ENCODE peak calls at places on chromosome 21, in ten cellular contexts. One of them, this sample, is unnamed.
A peak's percentile ranks its signal among the peaks of the same experiment; 100 is the strongest.

GRCh38 chr21:34362136-34362444 is 1.7 kb upstream of the KCNE2 start:
- DNase-seq in pons: no peak
- DNase-seq in C1 segment of cervical spinal cord: no peak
- DNase-seq in GM12865: no peak
- DNase-seq in MCF 10A: no peak
- DNase-seq in bronchial epithelial cell: no peak
- DNase-seq in HuH-7: no peak
- DNase-seq in activated T-helper 1 cell treated with Interleukin-2 at 50 U/mL for 16 hours: no peak
- DNase-seq in naive thymus-derived CD8-positive, alpha-beta T cell: no peak
- DNase-seq in lower lobe of right lung: no peak
- DNase-seq in this sample: no peak

GRCh38 chr21:35340273-35340672 is 291.2 kb upstream of the RUNX1 start:
- DNase-seq in activated T-helper 1 cell treated with Interleukin-2 at 50 U/mL for 16 hours: no peak
- DNase-seq in naive thymus-derived CD8-positive, alpha-beta T cell: peak; percentile 10
- DNase-seq in lower lobe of right lung: no peak
- DNase-seq in HuH-7: no peak
- DNase-seq in C1 segment of cervical spinal cord: no peak
- DNase-seq in pons: no peak
- DNase-seq in bronchial epithelial cell: no peak
- DNase-seq in MCF 10A: no peak
- DNase-seq in GM12865: no peak
- DNase-seq in this sample: no peak

GRCh38 chr21:42012344-42012743 is 2.2 kb upstream of the ZBTB21 start:
- DNase-seq in bronchial epithelial cell: no peak
- DNase-seq in GM12865: no peak
- DNase-seq in naive thymus-derived CD8-positive, alpha-beta T cell: no peak
- DNase-seq in C1 segment of cervical spinal cord: peak; percentile 13
- DNase-seq in pons: no peak
- DNase-seq in lower lobe of right lung: no peak
- DNase-seq in HuH-7: no peak
- DNase-seq in MCF 10A: no peak
- DNase-seq in activated T-helper 1 cell treated with Interleukin-2 at 50 U/mL for 16 hours: no peak
- DNase-seq in this sample: no peak

GRCh38 chr21:32322676-32323075 is 24.0 kb downstream of the MRAP start:
- DNase-seq in C1 segment of cervical spinal cord: no peak
- DNase-seq in GM12865: no peak
- DNase-seq in pons: no peak
- DNase-seq in activated T-helper 1 cell treated with Interleukin-2 at 50 U/mL for 16 hours: no peak
- DNase-seq in naive thymus-derived CD8-positive, alpha-beta T cell: no peak
- DNase-seq in HuH-7: no peak
- DNase-seq in lower lobe of right lung: no peak
- DNase-seq in bronchial epithelial cell: no peak
- DNase-seq in MCF 10A: no peak
- DNase-seq in this sample: no peak

GRCh38 chr21:42193131-42193671 is 25.7 kb upstream of the ABCG1 start:
- DNase-seq in HuH-7: no peak
- DNase-seq in naive thymus-derived CD8-positive, alpha-beta T cell: peak; percentile 49
- DNase-seq in activated T-helper 1 cell treated with Interleukin-2 at 50 U/mL for 16 hours: peak; percentile 44
- DNase-seq in bronchial epithelial cell: no peak
- DNase-seq in C1 segment of cervical spinal cord: no peak
- DNase-seq in GM12865: no peak
- DNase-seq in pons: no peak
- DNase-seq in MCF 10A: no peak
- DNase-seq in lower lobe of right lung: no peak
- DNase-seq in this sample: no peak

GRCh38 chr21:35575280-35575915 is 484.9 kb downstream of the SETD4 start:
- DNase-seq in GM12865: no peak
- DNase-seq in C1 segment of cervical spinal cord: no peak
- DNase-seq in MCF 10A: no peak
- DNase-seq in HuH-7: no peak
- DNase-seq in naive thymus-derived CD8-positive, alpha-beta T cell: no peak
- DNase-seq in lower lobe of right lung: no peak
- DNase-seq in bronchial epithelial cell: peak; percentile 22
- DNase-seq in activated T-helper 1 cell treated with Interleukin-2 at 50 U/mL for 16 hours: no peak
- DNase-seq in pons: no peak
- DNase-seq in this sample: no peak

GRCh38 chr21:45478115-45478801 is 64.0 kb downstream of the SLC19A1 start:
- DNase-seq in bronchial epithelial cell: peak; percentile 22
- DNase-seq in naive thymus-derived CD8-positive, alpha-beta T cell: peak; percentile 80
- DNase-seq in pons: peak; percentile 64
- DNase-seq in GM12865: peak; percentile 71
- DNase-seq in MCF 10A: peak; percentile 50
- DNase-seq in lower lobe of right lung: peak; percentile 83
- DNase-seq in HuH-7: peak; percentile 91
- DNase-seq in activated T-helper 1 cell treated with Interleukin-2 at 50 U/mL for 16 hours: peak; percentile 59
- DNase-seq in C1 segment of cervical spinal cord: no peak
- DNase-seq in this sample: peak; percentile 59

GRCh38 chr21:42777757-42778344 is 101.5 kb downstream of the WDR4 start:
- DNase-seq in bronchial epithelial cell: no peak
- DNase-seq in GM12865: peak; percentile 48
- DNase-seq in HuH-7: no peak
- DNase-seq in C1 segment of cervical spinal cord: peak; percentile 54
- DNase-seq in MCF 10A: no peak
- DNase-seq in activated T-helper 1 cell treated with Interleukin-2 at 50 U/mL for 16 hours: no peak
- DNase-seq in pons: peak; percentile 63
- DNase-seq in lower lobe of right lung: peak; percentile 39
- DNase-seq in naive thymus-derived CD8-positive, alpha-beta T cell: no peak
- DNase-seq in this sample: no peak

GRCh38 chr21:41712201-41712600 is 54.7 kb downstream of the RIPK4 start:
- DNase-seq in activated T-helper 1 cell treated with Interleukin-2 at 50 U/mL for 16 hours: no peak
- DNase-seq in bronchial epithelial cell: no peak
- DNase-seq in lower lobe of right lung: no peak
- DNase-seq in naive thymus-derived CD8-positive, alpha-beta T cell: no peak
- DNase-seq in pons: no peak
- DNase-seq in MCF 10A: no peak
- DNase-seq in C1 segment of cervical spinal cord: no peak
- DNase-seq in GM12865: no peak
- DNase-seq in HuH-7: no peak
- DNase-seq in this sample: no peak

GRCh38 chr21:46078322-46078981 is 19.5 kb upstream of the COL6A2 start:
- DNase-seq in bronchial epithelial cell: no peak
- DNase-seq in C1 segment of cervical spinal cord: no peak
- DNase-seq in naive thymus-derived CD8-positive, alpha-beta T cell: no peak
- DNase-seq in activated T-helper 1 cell treated with Interleukin-2 at 50 U/mL for 16 hours: no peak
- DNase-seq in pons: no peak
- DNase-seq in GM12865: no peak
- DNase-seq in lower lobe of right lung: peak; percentile 39
- DNase-seq in HuH-7: no peak
- DNase-seq in MCF 10A: no peak
- DNase-seq in this sample: no peak